ENCODE peak calls at places on chromosomes 4 and X, in four cellular contexts. One of them, this sample, is unnamed.

GRCh38 chrX:102765217-102765616 is 44.7 kb downstream of the GPRASP3 start:
- DNase-seq in WTC11: no peak
- DNase-seq in GM12878: no peak
- DNase-seq in K562: no peak
- DNase-seq in this sample: no peak

GRCh38 chr4:127291316-127291715 is 341.4 kb upstream of the INTU start:
- DNase-seq in WTC11: no peak
- DNase-seq in GM12878: no peak
- DNase-seq in K562: no peak
- DNase-seq in this sample: no peak

GRCh38 chr4:89248879-89249281 is 58.7 kb downstream of the GPRIN3 start:
- DNase-seq in WTC11: no peak
- DNase-seq in GM12878: no peak
- DNase-seq in K562: no peak
- DNase-seq in this sample: no peak

GRCh38 chr4:187464561-187464960 is 531.0 kb upstream of the ZFP42 start:
- DNase-seq in WTC11: no peak
- DNase-seq in GM12878: no peak
- DNase-seq in K562: no peak
- DNase-seq in this sample: no peak

GRCh38 chr4:127685292-127685691 is 44.9 kb upstream of the SLC25A31 start:
- DNase-seq in WTC11: no peak
- DNase-seq in GM12878: no peak
- DNase-seq in K562: no peak
- DNase-seq in this sample: peak

GRCh38 chrX:13076176-13076956 is 31.9 kb upstream of the FAM9C start:
- DNase-seq in WTC11: no peak
- DNase-seq in GM12878: no peak
- DNase-seq in K562: no peak
- DNase-seq in this sample: no peak

GRCh38 chr4:127134490-127134889 is 498.3 kb upstream of the INTU start:
- DNase-seq in WTC11: no peak
- DNase-seq in GM12878: no peak
- DNase-seq in K562: no peak
- DNase-seq in this sample: no peak

GRCh38 chrX:13719192-13719856 is 15.1 kb downstream of the TRAPPC2 start:
- DNase-seq in WTC11: no peak
- DNase-seq in GM12878: no peak
- DNase-seq in K562: no peak
- DNase-seq in this sample: peak

GRCh38 chr4:138919094-138919936 is 96.3 kb upstream of the NOCT start:
- DNase-seq in WTC11: peak
- DNase-seq in GM12878: peak
- DNase-seq in K562: peak
- DNase-seq in this sample: peak

GRCh38 chrX:118156254-118156952 is 39.8 kb upstream of the KLHL13 start:
- DNase-seq in WTC11: no peak
- DNase-seq in GM12878: no peak
- DNase-seq in K562: no peak
- DNase-seq in this sample: peak

GRCh38 chr4:25113915-25114904 is 46.0 kb downstream of the SEPSECS start:
- DNase-seq in WTC11: no peak
- DNase-seq in GM12878: no peak
- DNase-seq in K562: peak
- DNase-seq in this sample: no peak

GRCh38 chr4:54908744-54909143 is 216.7 kb downstream of the KDR start:
- DNase-seq in WTC11: no peak
- DNase-seq in GM12878: no peak
- DNase-seq in K562: no peak
- DNase-seq in this sample: no peak

GRCh38 chr4:163121689-163122088 is 45.0 kb downstream of the NAF1 start:
- DNase-seq in WTC11: no peak
- DNase-seq in GM12878: no peak
- DNase-seq in K562: no peak
- DNase-seq in this sample: no peak

GRCh38 chr4:100631281-100631968 is 113.6 kb upstream of the EMCN start:
- DNase-seq in WTC11: no peak
- DNase-seq in GM12878: no peak
- DNase-seq in K562: no peak
- DNase-seq in this sample: no peak

GRCh38 chrX:139112432-139112831 is 400.9 kb upstream of the FGF13 start:
- DNase-seq in WTC11: no peak
- DNase-seq in GM12878: no peak
- DNase-seq in K562: no peak
- DNase-seq in this sample: no peak

GRCh38 chr4:48129307-48130014 is 4.6 kb downstream of the TXK start:
- DNase-seq in WTC11: no peak
- DNase-seq in GM12878: no peak
- DNase-seq in K562: peak
- DNase-seq in this sample: no peak

GRCh38 chrX:34612036-34612435 is 45.0 kb downstream of the TMEM47 start:
- DNase-seq in WTC11: no peak
- DNase-seq in GM12878: no peak
- DNase-seq in K562: no peak
- DNase-seq in this sample: no peak

GRCh38 chrX:68711845-68712244 is 64.4 kb downstream of the STARD8 start:
- DNase-seq in WTC11: no peak
- DNase-seq in GM12878: no peak
- DNase-seq in K562: no peak
- DNase-seq in this sample: no peak

GRCh38 chr4:2937146-2937857 is 25.9 kb downstream of the NOP14 start:
- DNase-seq in WTC11: no peak
- DNase-seq in GM12878: peak
- DNase-seq in K562: no peak
- DNase-seq in this sample: peak

GRCh38 chr4:2068566-2068965 is 9.4 kb downstream of the NAT8L start:
- DNase-seq in WTC11: peak
- DNase-seq in GM12878: no peak
- DNase-seq in K562: no peak
- DNase-seq in this sample: no peak

GRCh38 chrX:18793601-18794089 is 86.2 kb downstream of the PPEF1 start:
- DNase-seq in WTC11: peak
- DNase-seq in GM12878: no peak
- DNase-seq in K562: peak
- DNase-seq in this sample: peak
- TF ChIP-seq CREM in WTC11: no peak
- TF ChIP-seq CREM in GM12878: no peak
- TF ChIP-seq CREM in K562: no peak
- TF ChIP-seq CREM in this sample: no peak

GRCh38 chr4:617644-618330 is 7.6 kb upstream of the PDE6B start:
- DNase-seq in WTC11: no peak
- DNase-seq in GM12878: no peak
- DNase-seq in K562: no peak
- DNase-seq in this sample: no peak
- TF ChIP-seq CREM in WTC11: no peak
- TF ChIP-seq CREM in GM12878: no peak
- TF ChIP-seq CREM in K562: no peak
- TF ChIP-seq CREM in this sample: no peak

GRCh38 chrX:109880629-109881028 is 122.3 kb upstream of the TMEM164 start:
- DNase-seq in WTC11: no peak
- DNase-seq in GM12878: peak
- DNase-seq in K562: no peak
- DNase-seq in this sample: peak
- TF ChIP-seq CREM in WTC11: no peak
- TF ChIP-seq CREM in GM12878: no peak
- TF ChIP-seq CREM in K562: no peak
- TF ChIP-seq CREM in this sample: no peak

DNA sequence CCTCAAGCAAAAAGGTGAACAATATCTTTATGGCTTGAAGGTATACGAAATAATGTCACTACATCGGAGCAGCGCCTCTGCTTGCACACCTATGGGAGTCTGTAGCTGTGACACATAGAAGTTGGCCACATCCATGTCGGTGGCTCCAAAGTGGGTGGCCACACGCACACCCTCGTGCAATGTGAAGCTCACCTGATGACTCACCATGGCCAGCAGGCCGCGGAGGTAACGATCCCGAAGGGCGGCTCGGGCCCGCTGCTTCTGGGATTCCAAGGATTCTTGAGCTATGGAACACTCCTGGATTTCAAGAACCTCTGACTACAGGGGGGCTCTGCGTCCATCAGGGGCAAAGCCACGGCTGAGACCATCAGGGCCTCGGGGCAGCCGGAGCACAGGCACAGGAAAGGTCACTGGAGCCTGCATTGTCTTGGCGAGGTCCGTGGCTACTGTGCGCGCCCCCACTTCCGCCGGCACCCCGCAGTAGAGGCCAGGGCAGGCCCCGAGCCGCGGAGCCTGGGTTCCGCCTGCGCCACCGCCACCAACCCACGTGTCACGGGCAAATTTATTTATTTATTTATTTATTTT is 25.2 kb downstream of the NYX start:
- DNase-seq in WTC11: no peak
- DNase-seq in GM12878: no peak
- DNase-seq in K562: no peak
- DNase-seq in this sample: no peak
- TF ChIP-seq CREM in WTC11: no peak
- TF ChIP-seq CREM in GM12878: no peak
- TF ChIP-seq CREM in K562: no peak
- TF ChIP-seq CREM in this sample: no peak

GRCh38 chr4:165537028-165537648 is 158.3 kb downstream of the CPE start:
- DNase-seq in WTC11: no peak
- DNase-seq in GM12878: no peak
- DNase-seq in K562: peak
- DNase-seq in this sample: peak
- TF ChIP-seq CREM in WTC11: no peak
- TF ChIP-seq CREM in GM12878: no peak
- TF ChIP-seq CREM in K562: no peak
- TF ChIP-seq CREM in this sample: no peak

GRCh38 chr4:102761478-102761790 is 666 bp upstream of the MANBA start:
- DNase-seq in WTC11: no peak
- DNase-seq in GM12878: no peak
- DNase-seq in K562: no peak
- DNase-seq in this sample: peak

GRCh38 chr4:102758241-102758871 is 2.4 kb downstream of the MANBA start:
- DNase-seq in WTC11: no peak
- DNase-seq in GM12878: no peak
- DNase-seq in K562: no peak
- DNase-seq in this sample: no peak

GRCh38 chr4:102760645-102761477 is at the start of gene MANBA:
- DNase-seq in WTC11: peak
- DNase-seq in GM12878: no peak
- DNase-seq in K562: peak
- DNase-seq in this sample: peak

GRCh38 chr4:102761902-102762301 is 1.1 kb upstream of the MANBA start:
- DNase-seq in WTC11: no peak
- DNase-seq in GM12878: no peak
- DNase-seq in K562: no peak
- DNase-seq in this sample: no peak

GRCh38 chr4:102759835-102760644 is 728 bp downstream of the MANBA start:
- DNase-seq in WTC11: no peak
- DNase-seq in GM12878: peak
- DNase-seq in K562: peak
- DNase-seq in this sample: peak
- TF ChIP-seq CREM in WTC11: no peak
- TF ChIP-seq CREM in GM12878: peak
- TF ChIP-seq CREM in K562: peak
- TF ChIP-seq CREM in this sample: no peak

DNA sequence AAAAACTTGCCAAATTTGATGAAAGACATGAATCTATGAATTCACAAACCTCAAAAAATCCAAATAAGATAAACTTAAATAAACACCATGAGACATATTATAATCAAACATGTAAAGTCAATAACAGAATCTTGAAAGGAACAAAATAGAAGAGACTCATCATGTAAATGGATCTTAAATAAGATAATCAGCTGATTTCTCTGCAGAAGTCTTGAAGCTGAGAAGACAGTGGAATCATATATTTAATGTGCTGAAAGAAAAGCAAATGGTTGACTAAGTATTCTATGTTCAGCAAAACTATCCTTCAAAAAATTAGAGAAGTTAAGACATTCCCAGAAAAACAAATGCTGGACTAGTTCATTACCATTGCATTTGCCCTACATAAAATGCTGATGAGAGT is 215.7 kb upstream of the SPIN4 start:
- DNase-seq in WTC11: no peak
- DNase-seq in GM12878: no peak
- DNase-seq in K562: no peak
- DNase-seq in this sample: no peak
- TF ChIP-seq CREM in WTC11: no peak
- TF ChIP-seq CREM in GM12878: no peak
- TF ChIP-seq CREM in K562: no peak
- TF ChIP-seq CREM in this sample: no peak

GRCh38 chr4:145887241-145887964 is 51.2 kb downstream of the ZNF827 start:
- DNase-seq in WTC11: no peak
- DNase-seq in GM12878: no peak
- DNase-seq in K562: no peak
- DNase-seq in this sample: no peak
- TF ChIP-seq CREM in WTC11: no peak
- TF ChIP-seq CREM in GM12878: no peak
- TF ChIP-seq CREM in K562: no peak
- TF ChIP-seq CREM in this sample: no peak